ENCODE peak calls at places on chromosomes 7 and 10, in ten cellular contexts. One of them, this sample, is unnamed.

GRCh38 chr7:154854836-154855235 is 148.1 kb downstream of the PAXIP1 start:
- DNase-seq in BJ: no peak
- DNase-seq in KBM-7: no peak
- DNase-seq in NCI-H2081: no peak
- DNase-seq in NCI-H1105 treated with DMSO at 0.1 percent for 48 hours: no peak
- DNase-seq in HFF-Myc: no peak
- DNase-seq in AG04450: no peak
- DNase-seq in NAMALWA: no peak
- DNase-seq in LoVo: no peak
- DNase-seq in mucosa of gallbladder: no peak
- DNase-seq in this sample: no peak

GRCh38 chr7:108094375-108094774 is 35.8 kb downstream of the LAMB4 start:
- DNase-seq in LoVo: no peak
- DNase-seq in AG04450: no peak
- DNase-seq in HFF-Myc: peak
- DNase-seq in BJ: peak
- DNase-seq in NAMALWA: no peak
- DNase-seq in mucosa of gallbladder: no peak
- DNase-seq in KBM-7: no peak
- DNase-seq in NCI-H1105 treated with DMSO at 0.1 percent for 48 hours: no peak
- DNase-seq in NCI-H2081: no peak
- DNase-seq in this sample: no peak

GRCh38 chr10:127907411-127908105 is 655 bp downstream of the PTPRE start:
- DNase-seq in LoVo: no peak
- DNase-seq in BJ: no peak
- DNase-seq in AG04450: no peak
- DNase-seq in NCI-H2081: no peak
- DNase-seq in HFF-Myc: no peak
- DNase-seq in NCI-H1105 treated with DMSO at 0.1 percent for 48 hours: no peak
- DNase-seq in mucosa of gallbladder: no peak
- DNase-seq in NAMALWA: no peak
- DNase-seq in KBM-7: no peak
- DNase-seq in this sample: no peak

GRCh38 chr7:24851791-24852190 is 94.5 kb upstream of the GSDME start:
- DNase-seq in HFF-Myc: no peak
- DNase-seq in KBM-7: no peak
- DNase-seq in AG04450: peak
- DNase-seq in NCI-H2081: no peak
- DNase-seq in BJ: no peak
- DNase-seq in NCI-H1105 treated with DMSO at 0.1 percent for 48 hours: no peak
- DNase-seq in LoVo: peak
- DNase-seq in NAMALWA: no peak
- DNase-seq in mucosa of gallbladder: no peak
- DNase-seq in this sample: peak

GRCh38 chr7:154777489-154777888 is 225.4 kb downstream of the PAXIP1 start:
- DNase-seq in BJ: no peak
- DNase-seq in AG04450: no peak
- DNase-seq in NCI-H1105 treated with DMSO at 0.1 percent for 48 hours: no peak
- DNase-seq in KBM-7: no peak
- DNase-seq in NCI-H2081: no peak
- DNase-seq in HFF-Myc: no peak
- DNase-seq in LoVo: no peak
- DNase-seq in mucosa of gallbladder: no peak
- DNase-seq in NAMALWA: no peak
- DNase-seq in this sample: no peak

GRCh38 chr10:129815898-129816665 is 148.0 kb downstream of the EBF3 start:
- DNase-seq in LoVo: no peak
- DNase-seq in KBM-7: no peak
- DNase-seq in NAMALWA: no peak
- DNase-seq in HFF-Myc: no peak
- DNase-seq in BJ: no peak
- DNase-seq in AG04450: no peak
- DNase-seq in NCI-H1105 treated with DMSO at 0.1 percent for 48 hours: no peak
- DNase-seq in NCI-H2081: no peak
- DNase-seq in mucosa of gallbladder: peak
- DNase-seq in this sample: no peak

GRCh38 chr10:3060481-3060889 is 6.9 kb upstream of the PFKP start:
- DNase-seq in HFF-Myc: no peak
- DNase-seq in NAMALWA: no peak
- DNase-seq in LoVo: no peak
- DNase-seq in AG04450: no peak
- DNase-seq in BJ: no peak
- DNase-seq in NCI-H2081: no peak
- DNase-seq in mucosa of gallbladder: no peak
- DNase-seq in NCI-H1105 treated with DMSO at 0.1 percent for 48 hours: no peak
- DNase-seq in KBM-7: no peak
- DNase-seq in this sample: no peak

GRCh38 chr10:4717670-4718069 is 108.3 kb upstream of the AKR1E2 start:
- DNase-seq in BJ: no peak
- DNase-seq in NCI-H2081: no peak
- DNase-seq in LoVo: no peak
- DNase-seq in NCI-H1105 treated with DMSO at 0.1 percent for 48 hours: no peak
- DNase-seq in KBM-7: no peak
- DNase-seq in mucosa of gallbladder: no peak
- DNase-seq in NAMALWA: no peak
- DNase-seq in HFF-Myc: no peak
- DNase-seq in AG04450: no peak
- DNase-seq in this sample: no peak

GRCh38 chr10:26556756-26557640 is 118.9 kb downstream of the APBB1IP start:
- DNase-seq in HFF-Myc: peak
- DNase-seq in NCI-H1105 treated with DMSO at 0.1 percent for 48 hours: peak
- DNase-seq in AG04450: no peak
- DNase-seq in NAMALWA: peak
- DNase-seq in LoVo: peak
- DNase-seq in mucosa of gallbladder: no peak
- DNase-seq in KBM-7: peak
- DNase-seq in BJ: no peak
- DNase-seq in NCI-H2081: peak
- DNase-seq in this sample: no peak

GRCh38 chr10:129040377-129040776 is 426.7 kb upstream of the MGMT start:
- DNase-seq in mucosa of gallbladder: no peak
- DNase-seq in BJ: no peak
- DNase-seq in KBM-7: no peak
- DNase-seq in HFF-Myc: no peak
- DNase-seq in NAMALWA: no peak
- DNase-seq in NCI-H2081: no peak
- DNase-seq in NCI-H1105 treated with DMSO at 0.1 percent for 48 hours: no peak
- DNase-seq in LoVo: no peak
- DNase-seq in AG04450: no peak
- DNase-seq in this sample: no peak

GRCh38 chr7:106062006-106062405 is 50.1 kb downstream of the SYPL1 start:
- DNase-seq in mucosa of gallbladder: no peak
- DNase-seq in LoVo: peak
- DNase-seq in NCI-H1105 treated with DMSO at 0.1 percent for 48 hours: no peak
- DNase-seq in BJ: no peak
- DNase-seq in NCI-H2081: no peak
- DNase-seq in NAMALWA: no peak
- DNase-seq in AG04450: no peak
- DNase-seq in KBM-7: no peak
- DNase-seq in HFF-Myc: no peak
- DNase-seq in this sample: no peak

GRCh38 chr7:83738436-83738835 is 89.5 kb upstream of the SEMA3E start:
- DNase-seq in HFF-Myc: no peak
- DNase-seq in NCI-H2081: peak
- DNase-seq in AG04450: no peak
- DNase-seq in BJ: no peak
- DNase-seq in KBM-7: no peak
- DNase-seq in LoVo: no peak
- DNase-seq in mucosa of gallbladder: no peak
- DNase-seq in NCI-H1105 treated with DMSO at 0.1 percent for 48 hours: peak
- DNase-seq in NAMALWA: no peak
- DNase-seq in this sample: no peak

GRCh38 chr10:70835895-70836294 is 20.1 kb downstream of the SGPL1 start:
- DNase-seq in HFF-Myc: no peak
- DNase-seq in KBM-7: no peak
- DNase-seq in BJ: no peak
- DNase-seq in NCI-H2081: no peak
- DNase-seq in LoVo: no peak
- DNase-seq in AG04450: no peak
- DNase-seq in NCI-H1105 treated with DMSO at 0.1 percent for 48 hours: no peak
- DNase-seq in NAMALWA: no peak
- DNase-seq in mucosa of gallbladder: no peak
- DNase-seq in this sample: no peak

GRCh38 chr7:34165927-34166550 is 260.7 kb downstream of the BMPER start:
- DNase-seq in NCI-H1105 treated with DMSO at 0.1 percent for 48 hours: no peak
- DNase-seq in AG04450: no peak
- DNase-seq in LoVo: no peak
- DNase-seq in KBM-7: peak
- DNase-seq in NCI-H2081: peak
- DNase-seq in mucosa of gallbladder: no peak
- DNase-seq in NAMALWA: peak
- DNase-seq in BJ: no peak
- DNase-seq in HFF-Myc: no peak
- DNase-seq in this sample: no peak

GRCh38 chr10:116769791-116770190 is 27.4 kb upstream of the HSPA12A start:
- DNase-seq in HFF-Myc: no peak
- DNase-seq in LoVo: no peak
- DNase-seq in AG04450: no peak
- DNase-seq in NAMALWA: no peak
- DNase-seq in NCI-H2081: no peak
- DNase-seq in BJ: no peak
- DNase-seq in KBM-7: no peak
- DNase-seq in mucosa of gallbladder: no peak
- DNase-seq in NCI-H1105 treated with DMSO at 0.1 percent for 48 hours: no peak
- DNase-seq in this sample: no peak

GRCh38 chr10:5064656-5065055 is 29.6 kb upstream of the AKR1C3 start:
- DNase-seq in KBM-7: no peak
- DNase-seq in NCI-H2081: no peak
- DNase-seq in LoVo: no peak
- DNase-seq in mucosa of gallbladder: no peak
- DNase-seq in BJ: no peak
- DNase-seq in AG04450: no peak
- DNase-seq in HFF-Myc: no peak
- DNase-seq in NAMALWA: no peak
- DNase-seq in NCI-H1105 treated with DMSO at 0.1 percent for 48 hours: no peak
- DNase-seq in this sample: no peak

GRCh38 chr7:155962191-155962967 is 150.1 kb upstream of the SHH start:
- DNase-seq in BJ: no peak
- DNase-seq in NCI-H2081: no peak
- DNase-seq in HFF-Myc: no peak
- DNase-seq in mucosa of gallbladder: no peak
- DNase-seq in LoVo: peak
- DNase-seq in KBM-7: no peak
- DNase-seq in NAMALWA: no peak
- DNase-seq in AG04450: peak
- DNase-seq in NCI-H1105 treated with DMSO at 0.1 percent for 48 hours: no peak
- DNase-seq in this sample: peak

GRCh38 chr7:46763348-46763747 is 818.6 kb downstream of the TNS3 start:
- DNase-seq in LoVo: no peak
- DNase-seq in HFF-Myc: no peak
- DNase-seq in NCI-H1105 treated with DMSO at 0.1 percent for 48 hours: no peak
- DNase-seq in NCI-H2081: no peak
- DNase-seq in mucosa of gallbladder: no peak
- DNase-seq in AG04450: no peak
- DNase-seq in NAMALWA: no peak
- DNase-seq in BJ: no peak
- DNase-seq in KBM-7: no peak
- DNase-seq in this sample: no peak

GRCh38 chr7:152966189-152966588 is 206.6 kb downstream of the ACTR3B start:
- DNase-seq in NAMALWA: no peak
- DNase-seq in AG04450: no peak
- DNase-seq in BJ: no peak
- DNase-seq in NCI-H1105 treated with DMSO at 0.1 percent for 48 hours: no peak
- DNase-seq in LoVo: no peak
- DNase-seq in NCI-H2081: no peak
- DNase-seq in HFF-Myc: no peak
- DNase-seq in KBM-7: no peak
- DNase-seq in mucosa of gallbladder: no peak
- DNase-seq in this sample: no peak

GRCh38 chr7:142263598-142264380 is 5.9 kb upstream of the PRSS58 start:
- DNase-seq in NCI-H1105 treated with DMSO at 0.1 percent for 48 hours: no peak
- DNase-seq in NAMALWA: no peak
- DNase-seq in mucosa of gallbladder: no peak
- DNase-seq in NCI-H2081: no peak
- DNase-seq in LoVo: no peak
- DNase-seq in BJ: no peak
- DNase-seq in HFF-Myc: no peak
- DNase-seq in KBM-7: no peak
- DNase-seq in AG04450: no peak
- DNase-seq in this sample: no peak

GRCh38 chr10:81104494-81104893 is 566.8 kb downstream of the SH2D4B start:
- DNase-seq in HFF-Myc: no peak
- DNase-seq in KBM-7: no peak
- DNase-seq in NAMALWA: no peak
- DNase-seq in AG04450: no peak
- DNase-seq in LoVo: no peak
- DNase-seq in mucosa of gallbladder: no peak
- DNase-seq in NCI-H1105 treated with DMSO at 0.1 percent for 48 hours: no peak
- DNase-seq in BJ: no peak
- DNase-seq in NCI-H2081: no peak
- DNase-seq in this sample: no peak

GRCh38 chr7:2002561-2003450 is 229.9 kb downstream of the MAD1L1 start:
- DNase-seq in mucosa of gallbladder: no peak
- DNase-seq in HFF-Myc: no peak
- DNase-seq in NAMALWA: no peak
- DNase-seq in AG04450: no peak
- DNase-seq in NCI-H2081: no peak
- DNase-seq in BJ: no peak
- DNase-seq in LoVo: no peak
- DNase-seq in KBM-7: no peak
- DNase-seq in NCI-H1105 treated with DMSO at 0.1 percent for 48 hours: no peak
- DNase-seq in this sample: no peak

GRCh38 chr7:74542558-74543117 is 88.9 kb downstream of the GTF2IRD1 start:
- DNase-seq in mucosa of gallbladder: no peak
- DNase-seq in LoVo: no peak
- DNase-seq in NCI-H2081: peak
- DNase-seq in HFF-Myc: no peak
- DNase-seq in KBM-7: peak
- DNase-seq in BJ: no peak
- DNase-seq in AG04450: no peak
- DNase-seq in NAMALWA: peak
- DNase-seq in NCI-H1105 treated with DMSO at 0.1 percent for 48 hours: peak
- DNase-seq in this sample: no peak

GRCh38 chr7:98400538-98401427 is at the start of gene BAIAP2L1:
- DNase-seq in AG04450: no peak
- DNase-seq in BJ: no peak
- DNase-seq in NAMALWA: peak
- DNase-seq in mucosa of gallbladder: peak
- DNase-seq in NCI-H1105 treated with DMSO at 0.1 percent for 48 hours: peak
- DNase-seq in NCI-H2081: peak
- DNase-seq in LoVo: peak
- DNase-seq in HFF-Myc: no peak
- DNase-seq in KBM-7: peak
- DNase-seq in this sample: no peak

GRCh38 chr10:101489355-101489754 is 98.7 kb downstream of the POLL start:
- DNase-seq in KBM-7: no peak
- DNase-seq in AG04450: no peak
- DNase-seq in BJ: no peak
- DNase-seq in NAMALWA: no peak
- DNase-seq in mucosa of gallbladder: no peak
- DNase-seq in HFF-Myc: peak
- DNase-seq in LoVo: peak
- DNase-seq in NCI-H1105 treated with DMSO at 0.1 percent for 48 hours: peak
- DNase-seq in NCI-H2081: peak
- DNase-seq in this sample: no peak

GRCh38 chr7:28937103-28937502 is 21.0 kb downstream of the TRIL start:
- DNase-seq in HFF-Myc: no peak
- DNase-seq in LoVo: no peak
- DNase-seq in mucosa of gallbladder: no peak
- DNase-seq in BJ: no peak
- DNase-seq in NAMALWA: no peak
- DNase-seq in NCI-H1105 treated with DMSO at 0.1 percent for 48 hours: no peak
- DNase-seq in KBM-7: no peak
- DNase-seq in NCI-H2081: no peak
- DNase-seq in AG04450: no peak
- DNase-seq in this sample: no peak

GRCh38 chr10:93503075-93503474 is 6.7 kb downstream of the CEP55 start:
- DNase-seq in NAMALWA: no peak
- DNase-seq in AG04450: no peak
- DNase-seq in BJ: no peak
- DNase-seq in KBM-7: no peak
- DNase-seq in LoVo: no peak
- DNase-seq in NCI-H1105 treated with DMSO at 0.1 percent for 48 hours: no peak
- DNase-seq in NCI-H2081: no peak
- DNase-seq in mucosa of gallbladder: no peak
- DNase-seq in HFF-Myc: no peak
- DNase-seq in this sample: no peak

GRCh38 chr10:119865699-119866240 is 6.9 kb downstream of the MCMBP start:
- DNase-seq in HFF-Myc: no peak
- DNase-seq in AG04450: no peak
- DNase-seq in NCI-H1105 treated with DMSO at 0.1 percent for 48 hours: no peak
- DNase-seq in NAMALWA: no peak
- DNase-seq in mucosa of gallbladder: no peak
- DNase-seq in BJ: no peak
- DNase-seq in KBM-7: no peak
- DNase-seq in LoVo: no peak
- DNase-seq in NCI-H2081: no peak
- DNase-seq in this sample: no peak

This sample was measured in NK-92 treated with Interleukin-12 subunit alpha and Interleukin-12 subunit beta, amount 100 ng/mL, for 24 hours.